ENCODE peak calls at places on chromosomes 7 and 10, in seven cellular contexts. One of them, this sample, is unnamed.

GRCh38 chr7:106217089-106217542 is 67.7 kb downstream of the NAMPT start:
- DNase-seq in H9: no peak
- DNase-seq in heart right ventricle: peak; percentile 63
- DNase-seq in hepatocyte: peak; percentile 66
- DNase-seq in lung: peak; percentile 82
- DNase-seq in SK-N-SH: no peak
- DNase-seq in stomach: peak; percentile 84
- DNase-seq in this sample: no peak

GRCh38 chr10:121994429-121994881 is 5.5 kb downstream of the TACC2 start:
- DNase-seq in H9: no peak
- DNase-seq in heart right ventricle: peak; percentile 61
- DNase-seq in hepatocyte: peak; percentile 63
- DNase-seq in lung: no peak
- DNase-seq in SK-N-SH: no peak
- DNase-seq in stomach: peak; percentile 73
- DNase-seq in this sample: peak; percentile 19

GRCh38 chr7:113710310-113711106 is 208.3 kb downstream of the PPP1R3A start:
- DNase-seq in H9: peak; percentile 54
- DNase-seq in heart right ventricle: peak; percentile 44
- DNase-seq in hepatocyte: peak; percentile 88
- DNase-seq in lung: peak; percentile 52
- DNase-seq in SK-N-SH: peak; percentile 46
- DNase-seq in stomach: no peak
- DNase-seq in this sample: peak; percentile 69

GRCh38 chr10:93379366-93380042 is 102.6 kb downstream of the MYOF start:
- DNase-seq in H9: no peak
- DNase-seq in heart right ventricle: no peak
- DNase-seq in hepatocyte: no peak
- DNase-seq in lung: no peak
- DNase-seq in SK-N-SH: no peak
- DNase-seq in stomach: no peak
- DNase-seq in this sample: no peak

GRCh38 chr10:98170249-98171117 is 36.0 kb downstream of the R3HCC1L start:
- DNase-seq in H9: peak; percentile 77
- DNase-seq in heart right ventricle: peak; percentile 16
- DNase-seq in hepatocyte: peak; percentile 63
- DNase-seq in lung: no peak
- DNase-seq in SK-N-SH: peak; percentile 43
- DNase-seq in stomach: peak; percentile 44
- DNase-seq in this sample: peak; percentile 67

GRCh38 chr10:82358486-82359097 is 483.6 kb downstream of the NRG3 start:
- DNase-seq in H9: no peak
- DNase-seq in heart right ventricle: peak; percentile 51
- DNase-seq in hepatocyte: no peak
- DNase-seq in lung: no peak
- DNase-seq in SK-N-SH: no peak
- DNase-seq in stomach: no peak
- DNase-seq in this sample: no peak

GRCh38 chr7:142188159-142188558 is 69.7 kb downstream of the PRSS58 start:
- DNase-seq in H9: no peak
- DNase-seq in heart right ventricle: no peak
- DNase-seq in hepatocyte: no peak
- DNase-seq in lung: no peak
- DNase-seq in SK-N-SH: no peak
- DNase-seq in stomach: no peak
- DNase-seq in this sample: no peak

GRCh38 chr10:72952189-72952900 is 2.3 kb downstream of the PLA2G12B start:
- DNase-seq in H9: no peak
- DNase-seq in heart right ventricle: no peak
- DNase-seq in hepatocyte: peak; percentile 51
- DNase-seq in lung: no peak
- DNase-seq in SK-N-SH: no peak
- DNase-seq in stomach: no peak
- DNase-seq in this sample: no peak

GRCh38 chr10:7159928-7160327 is 250.9 kb downstream of the SFMBT2 start:
- DNase-seq in H9: no peak
- DNase-seq in heart right ventricle: no peak
- DNase-seq in hepatocyte: no peak
- DNase-seq in lung: no peak
- DNase-seq in SK-N-SH: no peak
- DNase-seq in stomach: no peak
- DNase-seq in this sample: no peak

GRCh38 chr10:127492607-127493250 is 56.4 kb upstream of the NPS start:
- DNase-seq in H9: peak; percentile 73
- DNase-seq in heart right ventricle: no peak
- DNase-seq in hepatocyte: no peak
- DNase-seq in lung: no peak
- DNase-seq in SK-N-SH: no peak
- DNase-seq in stomach: no peak
- DNase-seq in this sample: no peak

GRCh38 chr7:76353744-76354143 is 5.0 kb downstream of the YWHAG start:
- DNase-seq in H9: no peak
- DNase-seq in heart right ventricle: no peak
- DNase-seq in hepatocyte: no peak
- DNase-seq in lung: no peak
- DNase-seq in SK-N-SH: no peak
- DNase-seq in stomach: no peak
- DNase-seq in this sample: no peak

DNA sequence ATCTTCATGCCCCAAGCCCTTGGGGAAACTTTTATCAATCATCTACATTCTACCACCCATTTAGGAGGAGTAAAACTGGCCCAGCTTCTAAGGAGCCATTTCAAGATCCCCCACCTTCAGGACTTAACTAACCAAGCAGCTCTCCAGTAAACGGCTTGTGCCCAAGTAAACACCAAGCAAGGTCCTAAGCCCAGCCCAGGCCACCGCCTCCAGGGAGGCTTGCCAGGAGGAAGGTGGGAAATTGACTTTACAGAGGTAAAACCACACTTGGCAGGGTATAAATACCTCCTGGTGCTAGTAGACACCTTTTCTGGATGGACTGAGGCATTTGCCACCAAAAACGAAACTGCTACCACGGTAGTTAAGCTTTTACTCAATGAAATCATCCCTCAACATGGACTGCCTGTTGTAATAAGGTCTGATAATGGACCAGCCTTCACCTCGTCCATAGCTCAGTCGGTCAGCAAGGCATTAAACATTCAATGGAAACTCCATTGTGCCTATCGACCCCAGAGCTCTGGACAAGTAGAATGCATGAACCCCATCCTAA is 5.6 kb downstream of the AKR1B15 start:
- DNase-seq in H9: no peak
- DNase-seq in heart right ventricle: no peak
- DNase-seq in hepatocyte: no peak
- DNase-seq in lung: no peak
- DNase-seq in SK-N-SH: no peak
- DNase-seq in stomach: peak; percentile 79
- DNase-seq in this sample: no peak
- H3K27me3 ChIP-seq in H9: no peaks in the 10 kb centered on the region
- H3K27me3 ChIP-seq in heart right ventricle: no peaks in the 10 kb centered on the region
- H3K27me3 ChIP-seq in hepatocyte: no peaks in the 10 kb centered on the region
- H3K27me3 ChIP-seq in lung: no peaks in the 10 kb centered on the region
- H3K27me3 ChIP-seq in SK-N-SH: peaks cover 62% of the 10 kb centered on the region
- H3K27me3 ChIP-seq in stomach: no peaks in the 10 kb centered on the region
- H3K27me3 ChIP-seq in this sample: no peaks in the 10 kb centered on the region

GRCh38 chr10:119306514-119306951 is 99.2 kb downstream of the GRK5 start:
- DNase-seq in H9: no peak
- DNase-seq in heart right ventricle: no peak
- DNase-seq in hepatocyte: peak; percentile 12
- DNase-seq in lung: no peak
- DNase-seq in SK-N-SH: no peak
- DNase-seq in stomach: peak; percentile 43
- DNase-seq in this sample: no peak
- TF ChIP-seq CTCF in H9: peak; percentile 41
- TF ChIP-seq CTCF in heart right ventricle: no peak
- TF ChIP-seq CTCF in hepatocyte: peak; percentile 3
- TF ChIP-seq CTCF in lung: no peak
- TF ChIP-seq CTCF in SK-N-SH: peak; percentile 25
- TF ChIP-seq CTCF in stomach: no peak
- TF ChIP-seq CTCF in this sample: peak; percentile 9

DNA sequence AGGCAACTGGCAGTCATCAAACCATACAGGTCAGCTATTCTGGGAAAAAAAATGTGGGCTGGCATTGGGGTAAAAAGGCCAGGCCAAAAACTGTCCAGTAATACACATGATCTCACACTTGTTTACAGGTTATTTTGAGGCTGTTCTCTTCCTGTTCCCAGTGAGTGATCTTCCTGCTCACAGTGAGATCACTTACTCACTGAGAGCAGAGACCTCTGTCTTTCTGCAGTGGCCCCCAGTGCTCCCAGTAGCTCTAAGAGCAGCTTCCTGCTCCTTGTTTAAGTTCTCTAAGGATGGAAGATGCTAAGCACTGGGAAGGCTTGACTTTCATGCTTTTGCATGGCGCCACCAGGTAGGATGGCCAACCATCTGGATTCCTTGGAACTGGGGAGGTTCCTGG is 93.5 kb upstream of the KIAA1217 start:
- DNase-seq in H9: no peak
- DNase-seq in heart right ventricle: peak; percentile 17
- DNase-seq in hepatocyte: no peak
- DNase-seq in lung: no peak
- DNase-seq in SK-N-SH: no peak
- DNase-seq in stomach: no peak
- DNase-seq in this sample: no peak
- H3K27ac ChIP-seq in H9: no peak overlapping the region
- H3K27ac ChIP-seq in heart right ventricle: peak overlapping the region; percentile 67
- H3K27ac ChIP-seq in hepatocyte: no peak overlapping the region
- H3K27ac ChIP-seq in lung: no peak overlapping the region
- H3K27ac ChIP-seq in SK-N-SH: no peak overlapping the region
- H3K27ac ChIP-seq in stomach: no peak overlapping the region
- H3K27ac ChIP-seq in this sample: no peak overlapping the region

GRCh38 chr10:70465832-70466231 is 12.7 kb upstream of the PALD1 start:
- DNase-seq in H9: no peak
- DNase-seq in heart right ventricle: no peak
- DNase-seq in hepatocyte: no peak
- DNase-seq in lung: no peak
- DNase-seq in SK-N-SH: no peak
- DNase-seq in stomach: no peak
- DNase-seq in this sample: no peak

GRCh38 chr10:70465278-70465677 is 13.3 kb upstream of the PALD1 start:
- DNase-seq in H9: no peak
- DNase-seq in heart right ventricle: no peak
- DNase-seq in hepatocyte: no peak
- DNase-seq in lung: no peak
- DNase-seq in SK-N-SH: no peak
- DNase-seq in stomach: no peak
- DNase-seq in this sample: no peak

GRCh38 chr10:70461397-70462348 is 16.9 kb upstream of the PALD1 start:
- DNase-seq in H9: peak; percentile 75
- DNase-seq in heart right ventricle: peak; percentile 56
- DNase-seq in hepatocyte: peak; percentile 72
- DNase-seq in lung: peak; percentile 37
- DNase-seq in SK-N-SH: peak; percentile 85
- DNase-seq in stomach: peak; percentile 59
- DNase-seq in this sample: peak; percentile 63

GRCh38 chr10:70462349-70462984 is 16.1 kb upstream of the PALD1 start:
- DNase-seq in H9: no peak
- DNase-seq in heart right ventricle: peak; percentile 87
- DNase-seq in hepatocyte: no peak
- DNase-seq in lung: peak; percentile 54
- DNase-seq in SK-N-SH: peak; percentile 68
- DNase-seq in stomach: peak; percentile 45
- DNase-seq in this sample: no peak

DNA sequence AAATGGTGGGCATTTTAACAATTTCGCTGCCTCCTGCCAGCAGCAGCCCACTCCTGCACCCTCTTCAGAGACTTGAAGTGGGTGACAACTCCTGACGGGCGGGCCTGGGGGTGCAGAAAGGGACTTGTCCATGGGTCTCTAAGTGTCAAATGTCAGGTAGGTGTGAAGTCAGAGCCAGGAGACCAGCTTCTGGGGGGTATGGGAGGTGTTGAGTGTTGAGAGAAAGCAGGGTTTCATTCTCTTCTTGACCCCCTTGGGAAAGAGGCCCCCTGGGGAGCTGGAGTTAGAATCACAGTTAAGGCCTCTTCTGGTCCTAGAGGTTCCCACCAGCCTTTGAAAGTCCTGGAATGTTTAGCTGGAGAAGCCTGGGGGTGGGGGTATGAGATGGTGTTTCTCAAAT is 11.6 kb upstream of the PALD1 start:
- DNase-seq in H9: no peak
- DNase-seq in heart right ventricle: no peak
- DNase-seq in hepatocyte: no peak
- DNase-seq in lung: no peak
- DNase-seq in SK-N-SH: no peak
- DNase-seq in stomach: no peak
- DNase-seq in this sample: no peak
- H3K27me3 ChIP-seq in H9: no peaks in the 10 kb centered on the region
- H3K27me3 ChIP-seq in heart right ventricle: no peaks in the 10 kb centered on the region
- H3K27me3 ChIP-seq in hepatocyte: no peaks in the 10 kb centered on the region
- H3K27me3 ChIP-seq in lung: no peaks in the 10 kb centered on the region
- H3K27me3 ChIP-seq in SK-N-SH: peaks cover 15% of the 10 kb centered on the region
- H3K27me3 ChIP-seq in stomach: peaks cover 5% of the 10 kb centered on the region
- H3K27me3 ChIP-seq in this sample: no peaks in the 10 kb centered on the region

DNA sequence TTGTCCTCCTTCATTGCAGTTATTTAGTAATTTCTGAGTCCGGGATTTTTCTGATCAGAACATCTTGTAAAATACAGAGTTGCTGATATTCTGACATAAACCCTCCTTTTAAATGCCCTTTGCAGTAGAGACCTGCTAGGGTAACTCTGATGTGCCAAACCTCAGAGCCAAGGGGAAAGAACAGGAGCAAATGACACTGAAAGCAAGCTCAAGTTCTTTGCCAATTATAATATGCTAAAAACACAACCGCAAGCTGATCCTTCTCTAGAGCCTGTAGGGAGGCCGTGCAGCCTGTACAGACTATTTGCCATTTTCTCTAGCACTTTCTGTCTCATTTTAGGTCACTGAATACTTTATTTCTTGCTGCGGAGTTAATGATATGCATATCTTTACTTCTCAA is 240.4 kb downstream of the CAMK1D start:
- DNase-seq in H9: no peak
- DNase-seq in heart right ventricle: no peak
- DNase-seq in hepatocyte: no peak
- DNase-seq in lung: no peak
- DNase-seq in SK-N-SH: no peak
- DNase-seq in stomach: no peak
- DNase-seq in this sample: no peak
- TF ChIP-seq CTCF in H9: no peak
- TF ChIP-seq CTCF in heart right ventricle: no peak
- TF ChIP-seq CTCF in hepatocyte: no peak
- TF ChIP-seq CTCF in lung: no peak
- TF ChIP-seq CTCF in SK-N-SH: no peak
- TF ChIP-seq CTCF in stomach: no peak
- TF ChIP-seq CTCF in this sample: no peak

DNA sequence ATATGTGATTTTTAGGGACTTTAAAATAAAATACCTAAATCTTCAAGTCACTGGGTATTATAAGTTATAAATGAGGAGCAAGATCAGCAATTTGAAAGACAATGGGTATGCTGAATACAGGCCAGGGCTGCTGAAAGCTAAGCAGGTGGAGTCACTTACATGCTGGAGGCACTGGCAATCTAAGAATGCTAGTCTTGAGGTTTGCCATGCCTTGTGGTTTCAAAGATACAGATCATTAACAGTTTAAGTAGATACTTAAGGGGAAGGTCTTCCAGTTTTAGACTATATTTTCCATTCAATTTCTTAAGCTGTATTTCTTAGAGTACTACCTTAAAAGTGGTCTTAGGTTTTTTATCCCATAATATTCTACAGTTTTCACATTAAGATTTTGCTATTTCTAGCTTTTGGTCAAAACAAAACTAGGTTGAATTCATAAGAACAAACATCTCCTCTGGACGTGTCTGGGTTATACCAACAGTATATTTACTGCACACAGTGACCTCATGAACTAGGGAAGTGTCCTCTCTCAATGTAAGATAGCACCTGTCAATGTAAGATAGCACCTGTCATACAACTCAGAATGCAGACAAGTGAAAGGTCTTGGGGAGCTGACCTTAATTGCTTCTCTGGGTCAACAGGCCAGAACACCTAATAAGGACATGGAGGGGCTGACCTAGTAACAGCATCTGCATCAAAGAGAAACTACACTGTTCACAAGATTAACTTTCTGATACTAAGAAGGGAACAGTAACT is 2.0 kb downstream of the SRI start:
- DNase-seq in H9: no peak
- DNase-seq in heart right ventricle: no peak
- DNase-seq in hepatocyte: no peak
- DNase-seq in lung: no peak
- DNase-seq in SK-N-SH: no peak
- DNase-seq in stomach: no peak
- DNase-seq in this sample: no peak
- H3K27ac ChIP-seq in H9: no peak overlapping the region
- H3K27ac ChIP-seq in heart right ventricle: peak overlapping the region; percentile 93
- H3K27ac ChIP-seq in hepatocyte: no peak overlapping the region
- H3K27ac ChIP-seq in lung: peak overlapping the region; percentile 60
- H3K27ac ChIP-seq in SK-N-SH: peak overlapping the region; percentile 87
- H3K27ac ChIP-seq in stomach: no peak overlapping the region
- H3K27ac ChIP-seq in this sample: no peak overlapping the region

This sample was measured in WERI-Rb-1.